ENCODE peak calls at places on chromosomes 5 and 9, in nine cellular contexts. D is coronary artery; S is astrocyte; G is left ventricle myocardium inferior; K is CD8-positive, alpha-beta T cell; Z is fibroblast of mammary gland; Y is right lobe of liver; N is transverse colon; P is lower lobe of right lung. B is an unnamed sample.

GRCh38 chr5:65034029-65034781 is 265.5 kb downstream of the CWC27 start:
- DNase-seq in D (no peak), S (no peak), G (no peak), K (no peak), Z (peak), Y (peak), N (no peak), P (no peak), B (peak)

GRCh38 chr5:9543266-9543925 is 2.5 kb downstream of the SEMA5A start:
- DNase-seq in D (no peak), S (no peak), G (no peak), K (no peak), Z (peak), Y (no peak), N (no peak), P (no peak), B (no peak)

GRCh38 chr5:110224050-110224449 is 502.4 kb downstream of the TMEM232 start:
- DNase-seq in D (no peak), S (no peak), G (no peak), K (no peak), Z (no peak), Y (no peak), N (no peak), P (no peak), B (no peak)

GRCh38 chr9:123659358-123659757 is 270.6 kb downstream of the DENND1A start:
- DNase-seq in D (no peak), S (no peak), G (no peak), K (no peak), Z (no peak), Y (no peak), N (no peak), P (no peak), B (no peak)

GRCh38 chr9:34374905-34375552 is 1.7 kb downstream of the MYORG start:
- DNase-seq in D (peak), S (no peak), G (no peak), K (no peak), Z (no peak), Y (peak), N (peak), P (no peak), B (no peak)

GRCh38 chr5:126544087-126544740 is 50.8 kb downstream of the ALDH7A1 start:
- DNase-seq in D (no peak), S (no peak), G (no peak), K (no peak), Z (peak), Y (no peak), N (peak), P (no peak), B (no peak)

GRCh38 chr9:95834281-95834907 is 41.1 kb upstream of the ERCC6L2 start:
- DNase-seq in D (no peak), S (peak), G (no peak), K (no peak), Z (no peak), Y (no peak), N (no peak), P (no peak), B (no peak)

GRCh38 chr5:76670508-76670907 is 45.4 kb upstream of the F2R start:
- DNase-seq in D (no peak), S (no peak), G (no peak), K (no peak), Z (no peak), Y (no peak), N (no peak), P (no peak), B (no peak)

GRCh38 chr5:1733369-1733768 is 66.3 kb downstream of the MRPL36 start:
- DNase-seq in D (no peak), S (no peak), G (no peak), K (no peak), Z (no peak), Y (no peak), N (no peak), P (no peak), B (no peak)

GRCh38 chr9:13110766-13111400 is 168.6 kb downstream of the MPDZ start:
- DNase-seq in D (no peak), S (peak), G (peak), K (no peak), Z (peak), Y (peak), N (no peak), P (no peak), B (peak)

GRCh38 chr5:22480305-22480704 is 372.8 kb downstream of the CDH12 start:
- DNase-seq in D (no peak), S (no peak), G (no peak), K (no peak), Z (no peak), Y (no peak), N (no peak), P (no peak), B (no peak)

GRCh38 chr5:154826-155225 is 36.5 kb upstream of the LRRC14B start:
- DNase-seq in D (peak), S (no peak), G (no peak), K (no peak), Z (no peak), Y (no peak), N (no peak), P (no peak), B (no peak)

GRCh38 chr9:126151671-126152050 is 175.0 kb upstream of the MVB12B start:
- DNase-seq in D (peak), S (no peak), G (no peak), K (no peak), Z (no peak), Y (no peak), N (peak), P (no peak), B (no peak)

GRCh38 chr5:143771229-143772001 is 40.5 kb upstream of the HMHB1 start:
- DNase-seq in D (no peak), S (no peak), G (no peak), K (no peak), Z (no peak), Y (no peak), N (no peak), P (no peak), B (no peak)

GRCh38 chr9:34589371-34589655 is 211 bp downstream of the CNTFR start:
- DNase-seq in D (no peak), S (no peak), G (no peak), K (no peak), Z (no peak), Y (peak), N (no peak), P (peak), B (no peak)

GRCh38 chr5:171367424-171368370 is 20.0 kb upstream of the NPM1 start:
- DNase-seq in D (no peak), S (peak), G (no peak), K (no peak), Z (peak), Y (no peak), N (no peak), P (no peak), B (no peak)

GRCh38 chr9:11874414-11874813 is 818.8 kb upstream of the TYRP1 start:
- DNase-seq in D (no peak), S (no peak), G (no peak), K (no peak), Z (no peak), Y (no peak), N (no peak), P (no peak), B (no peak)

GRCh38 chr9:99635032-99635431 is 186.7 kb upstream of the NR4A3 start:
- DNase-seq in D (no peak), S (peak), G (no peak), K (no peak), Z (no peak), Y (no peak), N (no peak), P (no peak), B (no peak)

GRCh38 chr9:137593176-137593575 is 2.9 kb upstream of the ZMYND19 start:
- DNase-seq in D (no peak), S (no peak), G (no peak), K (no peak), Z (no peak), Y (no peak), N (no peak), P (peak), B (no peak)

GRCh38 chr5:135483254-135483653 is 31.1 kb upstream of the TIFAB start:
- DNase-seq in D (no peak), S (no peak), G (no peak), K (no peak), Z (no peak), Y (no peak), N (no peak), P (no peak), B (no peak)

GRCh38 chr5:39337516-39337915 is 26.8 kb downstream of the C9 start:
- DNase-seq in D (no peak), S (no peak), G (no peak), K (no peak), Z (no peak), Y (no peak), N (no peak), P (no peak), B (no peak)

GRCh38 chr5:158899792-158900191 is 199.9 kb downstream of the EBF1 start:
- DNase-seq in D (no peak), S (no peak), G (peak), K (no peak), Z (peak), Y (no peak), N (no peak), P (no peak), B (no peak)

GRCh38 chr5:107040907-107041306 is 629.8 kb downstream of the EFNA5 start:
- DNase-seq in D (no peak), S (no peak), G (no peak), K (no peak), Z (no peak), Y (no peak), N (no peak), P (no peak), B (no peak)

GRCh38 chr5:10519729-10520128 is 44.1 kb upstream of the ANKRD33B start:
- DNase-seq in D (no peak), S (no peak), G (no peak), K (no peak), Z (no peak), Y (no peak), N (no peak), P (no peak), B (no peak)

GRCh38 chr5:1325870-1326546 is 18.9 kb downstream of the CLPTM1L start:
- DNase-seq in D (peak), S (no peak), G (no peak), K (no peak), Z (no peak), Y (no peak), N (no peak), P (no peak), B (no peak)

GRCh38 chr5:10538103-10538788 is 25.6 kb upstream of the ANKRD33B start:
- DNase-seq in D (no peak), S (no peak), G (no peak), K (no peak), Z (no peak), Y (no peak), N (no peak), P (no peak), B (no peak)

GRCh38 chr9:121545875-121546423 is 46.3 kb upstream of the GGTA1 start:
- DNase-seq in D (peak), S (peak), G (peak), K (peak), Z (peak), Y (peak), N (peak), P (peak), B (peak)

GRCh38 chr5:31987985-31988710 is 186.0 kb downstream of the GOLPH3 start:
- DNase-seq in D (no peak), S (peak), G (no peak), K (no peak), Z (peak), Y (no peak), N (no peak), P (no peak), B (peak)

GRCh38 chr5:160672521-160672920 is 179.5 kb downstream of the ATP10B start:
- DNase-seq in D (no peak), S (no peak), G (no peak), K (no peak), Z (no peak), Y (no peak), N (no peak), P (no peak), B (no peak)

GRCh38 chr9:110058304-110058953 is 149.5 kb downstream of the C9orf152 start:
- DNase-seq in D (no peak), S (peak), G (no peak), K (peak), Z (peak), Y (no peak), N (peak), P (no peak), B (no peak)

GRCh38 chr5:78647411-78647818 is 1.2 kb downstream of the LHFPL2 start:
- DNase-seq in D (no peak), S (peak), G (no peak), K (no peak), Z (peak), Y (no peak), N (peak), P (no peak), B (no peak)

GRCh38 chr9:92055624-92056023 is 59.6 kb downstream of the SPTLC1 start:
- DNase-seq in D (no peak), S (no peak), G (no peak), K (no peak), Z (no peak), Y (no peak), N (no peak), P (no peak), B (no peak)

GRCh38 chr9:92535940-92536850 is at the start of gene ECM2:
- DNase-seq in D (no peak), S (peak), G (no peak), K (no peak), Z (peak), Y (no peak), N (no peak), P (no peak), B (no peak)

GRCh38 chr5:156758012-156758791 is 91.9 kb upstream of the PPP1R2B start:
- DNase-seq in D (no peak), S (no peak), G (no peak), K (no peak), Z (no peak), Y (no peak), N (no peak), P (no peak), B (no peak)

GRCh38 chr5:177476531-177477233 is 3.2 kb upstream of the DBN1 start:
- DNase-seq in D (no peak), S (peak), G (no peak), K (no peak), Z (peak), Y (no peak), N (peak), P (no peak), B (no peak)

GRCh38 chr9:3136999-3137675 is 293.2 kb upstream of the PUM3 start:
- DNase-seq in D (no peak), S (no peak), G (no peak), K (no peak), Z (peak), Y (no peak), N (no peak), P (no peak), B (no peak)

GRCh38 chr5:167906209-167906853 is 385.1 kb upstream of the WWC1 start:
- DNase-seq in D (no peak), S (no peak), G (no peak), K (no peak), Z (no peak), Y (no peak), N (no peak), P (no peak), B (no peak)

GRCh38 chr9:117729375-117729774 is 25.2 kb downstream of the TLR4 start:
- DNase-seq in D (no peak), S (no peak), G (no peak), K (no peak), Z (no peak), Y (no peak), N (no peak), P (no peak), B (no peak)

DNA sequence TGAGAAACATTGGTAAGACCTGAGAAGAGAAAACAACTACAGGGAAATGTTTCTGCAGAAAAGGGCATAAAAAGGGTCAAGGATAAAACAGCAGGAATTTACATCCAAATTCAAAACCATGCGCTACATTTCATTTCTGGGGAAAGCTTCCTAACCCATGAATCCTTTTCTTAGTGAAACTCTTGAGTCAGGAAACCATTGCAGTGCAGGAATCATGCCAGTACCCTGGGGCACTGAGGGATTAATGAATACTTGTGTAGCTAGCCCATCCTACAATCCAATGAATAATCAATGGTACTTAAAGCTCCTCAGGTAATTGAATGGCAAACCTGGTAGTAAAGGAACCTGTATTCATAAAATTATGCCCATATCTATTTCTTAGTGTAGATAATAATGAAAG is 580.5 kb downstream of the TLE1 start:
- DNase-seq in D (no peak), S (no peak), G (no peak), K (no peak), Z (no peak), Y (no peak), N (no peak), P (no peak), B (no peak)
- H3K4me3 ChIP-seq in D (no peak), S (no peak), G (no peak), K (no peak), Z (no peak), Y (no peak), N (no peak), P (no peak), B (no peak)

DNA sequence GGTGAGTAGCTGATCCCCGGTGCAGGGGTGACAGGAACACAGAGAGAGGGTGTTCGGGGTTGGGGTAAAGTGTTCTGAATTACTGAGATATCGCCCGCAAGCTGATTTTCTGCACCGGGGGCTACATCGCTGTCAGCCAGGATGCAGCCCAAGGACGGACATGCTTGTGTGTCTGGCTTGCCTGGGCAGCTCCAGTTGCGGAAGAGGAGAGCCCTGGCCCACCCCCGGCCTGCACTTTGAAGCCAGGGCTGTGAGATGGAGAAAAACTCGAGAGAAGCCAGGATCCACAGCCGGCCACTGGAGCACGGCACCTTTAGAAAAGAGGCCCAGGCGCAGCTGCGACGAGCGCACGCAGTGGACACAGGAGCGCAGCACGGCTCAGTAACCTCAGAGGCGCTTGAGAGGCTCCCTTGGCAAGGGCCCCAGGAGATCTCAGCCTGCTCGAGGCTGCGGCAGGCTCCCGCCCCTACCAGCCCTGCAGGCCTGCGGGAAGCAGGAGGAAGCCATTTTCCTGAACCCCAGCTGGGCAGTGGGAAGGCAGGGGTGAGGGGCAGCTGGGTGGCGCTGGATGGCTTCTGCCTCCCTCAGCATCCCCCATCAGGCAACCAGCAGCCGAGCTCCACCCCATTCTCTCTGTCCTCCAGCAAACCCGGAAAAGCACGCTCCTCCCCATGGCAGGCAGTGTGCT is 59.2 kb downstream of the C9orf50 start:
- DNase-seq in D (no peak), S (no peak), G (no peak), K (no peak), Z (no peak), Y (peak), N (no peak), P (peak), B (no peak)
- H3K4me3 ChIP-seq in D (no peak), S (no peak), G (no peak), K (no peak), Z (no peak), Y (no peak), N (no peak), P (no peak), B (no peak)

GRCh38 chr9:91038483-91039124 is 237.0 kb downstream of the SYK start:
- DNase-seq in D (no peak), S (peak), G (no peak), K (no peak), Z (no peak), Y (no peak), N (no peak), P (no peak), B (no peak)
- H3K4me3 ChIP-seq in D (no peak), S (no peak), G (no peak), K (no peak), Z (no peak), Y (no peak), N (no peak), P (no peak), B (no peak)

GRCh38 chr9:87854563-87854962 is 28.1 kb upstream of the SPATA31E1 start:
- DNase-seq in D (no peak), S (no peak), G (no peak), K (no peak), Z (no peak), Y (no peak), N (no peak), P (no peak), B (no peak)

GRCh38 chr9:87853289-87853688 is 29.4 kb upstream of the SPATA31E1 start:
- DNase-seq in D (no peak), S (no peak), G (no peak), K (no peak), Z (no peak), Y (no peak), N (no peak), P (no peak), B (no peak)

GRCh38 chr9:87853843-87854242 is 28.8 kb upstream of the SPATA31E1 start:
- DNase-seq in D (no peak), S (no peak), G (no peak), K (no peak), Z (no peak), Y (no peak), N (no peak), P (no peak), B (no peak)

GRCh38 chr9:87849144-87849741 is 33.4 kb upstream of the SPATA31E1 start:
- DNase-seq in D (no peak), S (no peak), G (no peak), K (no peak), Z (no peak), Y (no peak), N (no peak), P (no peak), B (no peak)

GRCh38 chr9:87850405-87850804 is 32.3 kb upstream of the SPATA31E1 start:
- DNase-seq in D (no peak), S (peak), G (no peak), K (no peak), Z (peak), Y (no peak), N (no peak), P (no peak), B (peak)
- H3K4me3 ChIP-seq in D (no peak), S (no peak), G (no peak), K (no peak), Z (no peak), Y (no peak), N (no peak), P (no peak), B (no peak)

GRCh38 chr5:173549644-173550043 is 66.8 kb downstream of the BOD1 start:
- DNase-seq in D (no peak), S (no peak), G (no peak), K (no peak), Z (no peak), Y (no peak), N (no peak), P (no peak), B (no peak)
- H3K4me3 ChIP-seq in D (no peak), S (no peak), G (no peak), K (no peak), Z (no peak), Y (no peak), N (no peak), P (no peak), B (no peak)

DNA sequence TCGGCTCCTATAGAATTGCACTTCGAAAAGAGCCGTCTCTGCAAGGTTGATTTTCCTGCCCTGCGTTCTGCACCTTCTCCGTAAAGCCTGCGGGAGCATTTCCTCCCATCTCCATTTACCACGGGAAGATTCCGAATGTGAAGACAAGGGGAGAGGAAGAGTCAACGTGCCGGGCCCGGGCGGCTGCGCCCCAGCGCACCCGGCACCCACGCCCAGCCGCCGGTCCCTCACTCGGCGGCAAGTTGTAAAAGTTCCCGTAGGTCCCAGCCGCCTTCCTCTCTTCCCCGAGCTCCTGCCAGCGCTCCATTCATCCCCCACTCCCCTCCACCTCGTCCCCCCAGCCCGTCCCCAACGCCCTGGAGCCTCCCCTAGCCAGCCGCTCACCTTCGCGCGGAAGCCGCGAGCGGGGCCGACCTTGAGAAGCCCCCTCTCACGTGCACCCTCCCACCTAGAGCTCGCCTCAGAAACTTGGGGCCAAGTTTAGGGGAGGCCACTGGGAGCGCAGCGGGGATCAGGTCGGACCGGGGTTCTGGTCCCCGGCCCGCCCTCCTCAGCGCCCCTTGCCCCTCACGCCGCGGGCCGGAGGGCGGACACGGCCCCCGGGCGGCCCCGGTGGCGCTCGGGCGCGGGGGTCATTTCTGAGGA is 387 bp downstream of the BNC2 start:
- DNase-seq in D (no peak), S (peak), G (no peak), K (no peak), Z (no peak), Y (no peak), N (peak), P (no peak), B (no peak)
- H3K4me3 ChIP-seq in D (peak), S (peak), G (peak), K (no peak), Z (peak), Y (peak), N (peak), P (peak), B (peak)

GRCh38 chr9:88989961-88990570 is 1.2 kb upstream of the S1PR3 start:
- DNase-seq in D (peak), S (no peak), G (no peak), K (no peak), Z (no peak), Y (no peak), N (no peak), P (no peak), B (no peak)
- H3K4me3 ChIP-seq in D (no peak), S (no peak), G (peak), K (no peak), Z (no peak), Y (no peak), N (no peak), P (no peak), B (no peak)

B was measured in skeletal muscle cell.